ENCODE peak calls at places on chromosomes 4 and X, in seven cellular contexts. One of them, this sample, is unnamed.

GRCh38 chrX:136546369-136546768 is 14.4 kb downstream of the VGLL1 start:
- DNase-seq in COLO829: no peak
- DNase-seq in T-cell: no peak
- DNase-seq in EL: no peak
- DNase-seq in aorta: no peak
- DNase-seq in Right ventricle myocardium superior: no peak
- DNase-seq in ELR: no peak
- DNase-seq in this sample: no peak

GRCh38 chrX:51737062-51737461 is 6.2 kb upstream of the GSPT2 start:
- DNase-seq in COLO829: no peak
- DNase-seq in T-cell: no peak
- DNase-seq in EL: no peak
- DNase-seq in aorta: no peak
- DNase-seq in Right ventricle myocardium superior: no peak
- DNase-seq in ELR: no peak
- DNase-seq in this sample: no peak

GRCh38 chr4:47839259-47839658 is 1.4 kb upstream of the CORIN start:
- DNase-seq in COLO829: no peak
- DNase-seq in T-cell: peak
- DNase-seq in EL: peak
- DNase-seq in aorta: peak
- DNase-seq in Right ventricle myocardium superior: no peak
- DNase-seq in ELR: peak
- DNase-seq in this sample: no peak

GRCh38 chrX:115642304-115642703 is 81.3 kb downstream of the PLS3 start:
- DNase-seq in COLO829: peak
- DNase-seq in T-cell: no peak
- DNase-seq in EL: no peak
- DNase-seq in aorta: no peak
- DNase-seq in Right ventricle myocardium superior: no peak
- DNase-seq in ELR: no peak
- DNase-seq in this sample: no peak

GRCh38 chrX:51759055-51759454 is 15.8 kb downstream of the GSPT2 start:
- DNase-seq in COLO829: no peak
- DNase-seq in T-cell: no peak
- DNase-seq in EL: no peak
- DNase-seq in aorta: no peak
- DNase-seq in Right ventricle myocardium superior: no peak
- DNase-seq in ELR: no peak
- DNase-seq in this sample: no peak

GRCh38 chr4:139624441-139625130 is 41.0 kb upstream of the MGST2 start:
- DNase-seq in COLO829: no peak
- DNase-seq in T-cell: no peak
- DNase-seq in EL: no peak
- DNase-seq in aorta: no peak
- DNase-seq in Right ventricle myocardium superior: no peak
- DNase-seq in ELR: no peak
- DNase-seq in this sample: no peak

GRCh38 chr4:8403173-8403753 is 37.3 kb downstream of the ACOX3 start:
- DNase-seq in COLO829: peak
- DNase-seq in T-cell: peak
- DNase-seq in EL: peak
- DNase-seq in aorta: peak
- DNase-seq in Right ventricle myocardium superior: peak
- DNase-seq in ELR: peak
- DNase-seq in this sample: peak

GRCh38 chr4:40559585-40560465 is 69.8 kb downstream of the RBM47 start:
- DNase-seq in COLO829: no peak
- DNase-seq in T-cell: no peak
- DNase-seq in EL: no peak
- DNase-seq in aorta: no peak
- DNase-seq in Right ventricle myocardium superior: no peak
- DNase-seq in ELR: no peak
- DNase-seq in this sample: no peak

GRCh38 chr4:122798917-122799316 is 27.7 kb upstream of the FGF2 start:
- DNase-seq in COLO829: no peak
- DNase-seq in T-cell: no peak
- DNase-seq in EL: no peak
- DNase-seq in aorta: no peak
- DNase-seq in Right ventricle myocardium superior: no peak
- DNase-seq in ELR: no peak
- DNase-seq in this sample: no peak

GRCh38 chr4:18322111-18322510 is 300.6 kb upstream of the LCORL start:
- DNase-seq in COLO829: no peak
- DNase-seq in T-cell: no peak
- DNase-seq in EL: no peak
- DNase-seq in aorta: no peak
- DNase-seq in Right ventricle myocardium superior: no peak
- DNase-seq in ELR: no peak
- DNase-seq in this sample: no peak

GRCh38 chrX:68902706-68903105 is 73.9 kb downstream of the EFNB1 start:
- DNase-seq in COLO829: no peak
- DNase-seq in T-cell: no peak
- DNase-seq in EL: no peak
- DNase-seq in aorta: no peak
- DNase-seq in Right ventricle myocardium superior: no peak
- DNase-seq in ELR: no peak
- DNase-seq in this sample: no peak

GRCh38 chr4:10521386-10521785 is 64.2 kb upstream of the ZNF518B start:
- DNase-seq in COLO829: no peak
- DNase-seq in T-cell: no peak
- DNase-seq in EL: no peak
- DNase-seq in aorta: no peak
- DNase-seq in Right ventricle myocardium superior: no peak
- DNase-seq in ELR: no peak
- DNase-seq in this sample: no peak

GRCh38 chr4:7285244-7286122 is 93.1 kb downstream of the SORCS2 start:
- DNase-seq in COLO829: no peak
- DNase-seq in T-cell: no peak
- DNase-seq in EL: no peak
- DNase-seq in aorta: peak
- DNase-seq in Right ventricle myocardium superior: no peak
- DNase-seq in ELR: no peak
- DNase-seq in this sample: no peak

GRCh38 chrX:3712080-3712869 is 1.2 kb downstream of the PRKX start:
- DNase-seq in COLO829: no peak
- DNase-seq in T-cell: no peak
- DNase-seq in EL: no peak
- DNase-seq in aorta: peak
- DNase-seq in Right ventricle myocardium superior: no peak
- DNase-seq in ELR: peak
- DNase-seq in this sample: no peak

GRCh38 chr4:110130578-110131358 is 67.6 kb downstream of the ELOVL6 start:
- DNase-seq in COLO829: no peak
- DNase-seq in T-cell: no peak
- DNase-seq in EL: no peak
- DNase-seq in aorta: no peak
- DNase-seq in Right ventricle myocardium superior: no peak
- DNase-seq in ELR: no peak
- DNase-seq in this sample: no peak

GRCh38 chrX:48737940-48738339 is 23.6 kb upstream of the GLOD5 start:
- DNase-seq in COLO829: no peak
- DNase-seq in T-cell: no peak
- DNase-seq in EL: no peak
- DNase-seq in aorta: no peak
- DNase-seq in Right ventricle myocardium superior: no peak
- DNase-seq in ELR: no peak
- DNase-seq in this sample: no peak

GRCh38 chrX:144214651-144215050 is 330.8 kb downstream of the UBE2NL start:
- DNase-seq in COLO829: no peak
- DNase-seq in T-cell: no peak
- DNase-seq in EL: no peak
- DNase-seq in aorta: no peak
- DNase-seq in Right ventricle myocardium superior: no peak
- DNase-seq in ELR: no peak
- DNase-seq in this sample: no peak

GRCh38 chr4:1636490-1637211 is 47.5 kb downstream of the FAM53A start:
- DNase-seq in COLO829: no peak
- DNase-seq in T-cell: no peak
- DNase-seq in EL: no peak
- DNase-seq in aorta: no peak
- DNase-seq in Right ventricle myocardium superior: no peak
- DNase-seq in ELR: no peak
- DNase-seq in this sample: no peak

GRCh38 chrX:42776195-42776594 is 1.8 kb downstream of the PPP1R2C start:
- DNase-seq in COLO829: no peak
- DNase-seq in T-cell: no peak
- DNase-seq in EL: no peak
- DNase-seq in aorta: no peak
- DNase-seq in Right ventricle myocardium superior: no peak
- DNase-seq in ELR: no peak
- DNase-seq in this sample: no peak

GRCh38 chrX:49960061-49960460 is 37.7 kb downstream of the CLCN5 start:
- DNase-seq in COLO829: no peak
- DNase-seq in T-cell: no peak
- DNase-seq in EL: no peak
- DNase-seq in aorta: no peak
- DNase-seq in Right ventricle myocardium superior: no peak
- DNase-seq in ELR: no peak
- DNase-seq in this sample: no peak

GRCh38 chrX:87078231-87078630 is 439.4 kb upstream of the KLHL4 start:
- DNase-seq in COLO829: no peak
- DNase-seq in T-cell: no peak
- DNase-seq in EL: no peak
- DNase-seq in aorta: no peak
- DNase-seq in Right ventricle myocardium superior: no peak
- DNase-seq in ELR: no peak
- DNase-seq in this sample: no peak

GRCh38 chrX:108198420-108198819 is 106.8 kb downstream of the ATG4A start:
- DNase-seq in COLO829: no peak
- DNase-seq in T-cell: no peak
- DNase-seq in EL: no peak
- DNase-seq in aorta: no peak
- DNase-seq in Right ventricle myocardium superior: no peak
- DNase-seq in ELR: no peak
- DNase-seq in this sample: no peak